ENCODE peak calls at places on chromosomes 12 and 14, in six cellular contexts. X is colonic mucosa; R is activated naive CD4-positive, alpha-beta T cell; V is small intestine; N is COR-L47; M is type B pancreatic cell. E is an unnamed sample.

GRCh38 chr14:64983439-64984310 is 3.0 kb upstream of the FNTB start:
- DNase-seq in X (peak), M (no peak), V (peak), R (peak), N (peak), E (no peak)

GRCh38 chr12:117900561-117900960 is 68.2 kb downstream of the KSR2 start:
- DNase-seq in X (no peak), R (no peak), M (no peak), N (no peak), V (no peak), E (no peak)

GRCh38 chr14:69483765-69484443 is 624 bp upstream of the PLEKHD1 start:
- DNase-seq in X (no peak), R (no peak), N (peak), M (no peak), V (no peak), E (peak)

GRCh38 chr12:52274521-52274920 is at the start of gene KRT86:
- DNase-seq in X (no peak), M (peak), V (no peak), N (no peak), R (no peak), E (no peak)

GRCh38 chr14:60722163-60722835 is 1.9 kb downstream of the SIX4 start:
- DNase-seq in X (no peak), V (no peak), M (peak), R (no peak), N (peak), E (peak)

GRCh38 chr12:11649413-11650278 is at the start of gene ETV6:
- DNase-seq in M (peak), R (peak), X (peak), V (peak), N (peak), E (peak)

GRCh38 chr14:96037891-96038557 is 1.1 kb upstream of the C14orf132 start:
- DNase-seq in X (peak), N (peak), M (peak), V (no peak), R (no peak), E (no peak)

GRCh38 chr12:104121001-104121400 is 17.0 kb downstream of the NFYB start:
- DNase-seq in N (no peak), R (no peak), M (no peak), V (no peak), X (no peak), E (no peak)

GRCh38 chr12:62709321-62709720 is 225.6 kb downstream of the PPM1H start:
- DNase-seq in R (no peak), N (no peak), M (no peak), X (no peak), V (no peak), E (no peak)

GRCh38 chr14:56797003-56797568 is 13.2 kb downstream of the OTX2 start:
- DNase-seq in V (no peak), M (no peak), X (no peak), R (no peak), N (no peak), E (no peak)

GRCh38 chr14:50668852-50669194 is 717 bp upstream of the SAV1 start:
- DNase-seq in X (no peak), M (no peak), V (peak), N (no peak), R (no peak), E (no peak)

GRCh38 chr12:118183711-118184110 is 47.8 kb downstream of the PEBP1 start:
- DNase-seq in N (no peak), X (no peak), M (no peak), R (no peak), V (peak), E (no peak)

GRCh38 chr12:39646963-39647362 is 27.4 kb upstream of the ABCD2 start:
- DNase-seq in X (no peak), R (no peak), V (no peak), M (no peak), N (no peak), E (no peak)

GRCh38 chr14:71988954-71989353 is 56.7 kb downstream of the RGS6 start:
- DNase-seq in X (no peak), R (no peak), V (no peak), N (no peak), M (no peak), E (no peak)

GRCh38 chr14:71021347-71022014 is 114.2 kb downstream of the PCNX1 start:
- DNase-seq in R (no peak), X (no peak), V (no peak), M (no peak), N (no peak), E (no peak)

GRCh38 chr12:115037830-115038229 is 353.9 kb upstream of the TBX3 start:
- DNase-seq in V (no peak), R (no peak), M (no peak), X (no peak), N (no peak), E (no peak)

GRCh38 chr14:89451229-89451628 is 34.2 kb upstream of the FOXN3 start:
- DNase-seq in N (no peak), M (no peak), X (no peak), V (no peak), R (no peak), E (no peak)

GRCh38 chr12:22042981-22043669 is 2.9 kb upstream of the CMAS start:
- DNase-seq in V (no peak), N (no peak), M (no peak), X (peak), R (no peak), E (no peak)

GRCh38 chr14:35877276-35877675 is 51.1 kb downstream of the BRMS1L start:
- DNase-seq in V (no peak), N (no peak), R (no peak), M (no peak), X (no peak), E (no peak)

GRCh38 chr12:117842630-117843029 is 126.2 kb downstream of the KSR2 start:
- DNase-seq in X (no peak), R (no peak), V (no peak), N (no peak), M (no peak), E (no peak)

GRCh38 chr12:97160277-97160676 is 253.2 kb downstream of the NEDD1 start:
- DNase-seq in R (no peak), M (no peak), N (no peak), V (no peak), X (no peak), E (no peak)

GRCh38 chr14:84643438-84643837 is 886.5 kb upstream of the FLRT2 start:
- DNase-seq in R (no peak), X (no peak), M (no peak), V (no peak), N (peak), E (no peak)

GRCh38 chr14:22900088-22900799 is 17.2 kb downstream of the REM2 start:
- DNase-seq in X (peak), M (no peak), R (peak), V (peak), N (peak), E (no peak)

GRCh38 chr14:88871429-88871828 is 47.0 kb downstream of the TTC8 start:
- DNase-seq in M (no peak), N (no peak), X (no peak), V (no peak), R (no peak), E (no peak)

E was measured in posterior vena cava.